ENCODE peak calls at places on chromosomes 1 and 21, in six cellular contexts. One of them, this sample, is unnamed. For H3K27me3, the result is how much of the 10 kb centered on the place peaks cover.

GRCh38 chr1:8540971-8541370 is 223.1 kb downstream of the SLC45A1 start:
- DNase-seq in mesenchymal stem cell: peak
- DNase-seq in neuronal stem cell: no peak
- DNase-seq in IMR-90: no peak
- DNase-seq in H1: no peak
- DNase-seq in mesendoderm: no peak
- DNase-seq in this sample: no peak

GRCh38 chr1:233244183-233244582 is 51.3 kb downstream of the PCNX2 start:
- DNase-seq in mesendoderm: no peak
- DNase-seq in neuronal stem cell: no peak
- DNase-seq in mesenchymal stem cell: no peak
- DNase-seq in IMR-90: peak
- DNase-seq in H1: no peak
- DNase-seq in this sample: peak

GRCh38 chr1:94286864-94287437 is 49.6 kb upstream of the ARHGAP29 start:
- DNase-seq in neuronal stem cell: no peak
- DNase-seq in mesendoderm: no peak
- DNase-seq in H1: no peak
- DNase-seq in mesenchymal stem cell: no peak
- DNase-seq in IMR-90: no peak
- DNase-seq in this sample: no peak

GRCh38 chr1:2946291-2946690 is 75.0 kb upstream of the ACTRT2 start:
- DNase-seq in neuronal stem cell: no peak
- DNase-seq in mesendoderm: peak
- DNase-seq in H1: no peak
- DNase-seq in IMR-90: no peak
- DNase-seq in mesenchymal stem cell: no peak
- DNase-seq in this sample: no peak

GRCh38 chr1:78340006-78340405 is 150.8 kb upstream of the PTGFR start:
- DNase-seq in neuronal stem cell: no peak
- DNase-seq in H1: no peak
- DNase-seq in mesendoderm: no peak
- DNase-seq in mesenchymal stem cell: peak
- DNase-seq in IMR-90: peak
- DNase-seq in this sample: peak

GRCh38 chr1:40312238-40313205 is 4.6 kb downstream of the COL9A2 start:
- DNase-seq in IMR-90: no peak
- DNase-seq in H1: no peak
- DNase-seq in neuronal stem cell: no peak
- DNase-seq in mesenchymal stem cell: no peak
- DNase-seq in mesendoderm: no peak
- DNase-seq in this sample: no peak

GRCh38 chr1:170581041-170581440 is 49.1 kb downstream of the GORAB start:
- DNase-seq in mesendoderm: no peak
- DNase-seq in neuronal stem cell: no peak
- DNase-seq in H1: no peak
- DNase-seq in IMR-90: no peak
- DNase-seq in mesenchymal stem cell: no peak
- DNase-seq in this sample: no peak

GRCh38 chr1:200457810-200458209 is 48.0 kb upstream of the ZNF281 start:
- DNase-seq in H1: no peak
- DNase-seq in IMR-90: no peak
- DNase-seq in neuronal stem cell: no peak
- DNase-seq in mesendoderm: no peak
- DNase-seq in mesenchymal stem cell: no peak
- DNase-seq in this sample: no peak

GRCh38 chr21:45550552-45551210 is 8.4 kb upstream of the SLC19A1 start:
- DNase-seq in H1: no peak
- DNase-seq in neuronal stem cell: no peak
- DNase-seq in IMR-90: no peak
- DNase-seq in mesendoderm: peak
- DNase-seq in mesenchymal stem cell: no peak
- DNase-seq in this sample: no peak

GRCh38 chr1:214043167-214043566 is 55.4 kb downstream of the PROX1 start:
- DNase-seq in mesendoderm: no peak
- DNase-seq in mesenchymal stem cell: no peak
- DNase-seq in H1: no peak
- DNase-seq in neuronal stem cell: no peak
- DNase-seq in IMR-90: no peak
- DNase-seq in this sample: no peak

GRCh38 chr1:24704411-24705259 is 40.6 kb upstream of the CLIC4 start:
- DNase-seq in neuronal stem cell: peak
- DNase-seq in mesendoderm: peak
- DNase-seq in mesenchymal stem cell: peak
- DNase-seq in IMR-90: peak
- DNase-seq in H1: no peak
- DNase-seq in this sample: no peak

GRCh38 chr1:75765697-75766355 is 20.2 kb upstream of the RABGGTB start:
- DNase-seq in mesenchymal stem cell: peak
- DNase-seq in IMR-90: peak
- DNase-seq in mesendoderm: peak
- DNase-seq in H1: no peak
- DNase-seq in neuronal stem cell: no peak
- DNase-seq in this sample: peak

GRCh38 chr1:74586253-74586897 is 74.0 kb upstream of the LRRC53 start:
- DNase-seq in H1: no peak
- DNase-seq in mesendoderm: no peak
- DNase-seq in mesenchymal stem cell: no peak
- DNase-seq in IMR-90: no peak
- DNase-seq in neuronal stem cell: no peak
- DNase-seq in this sample: no peak

GRCh38 chr1:41618066-41618825 is 133.8 kb upstream of the EDN2 start:
- DNase-seq in neuronal stem cell: no peak
- DNase-seq in mesenchymal stem cell: no peak
- DNase-seq in H1: no peak
- DNase-seq in mesendoderm: no peak
- DNase-seq in IMR-90: peak
- DNase-seq in this sample: no peak

GRCh38 chr1:111251570-111251969 is 24.1 kb downstream of the CHI3L2 start:
- DNase-seq in H1: no peak
- DNase-seq in IMR-90: no peak
- DNase-seq in mesenchymal stem cell: no peak
- DNase-seq in neuronal stem cell: no peak
- DNase-seq in mesendoderm: no peak
- DNase-seq in this sample: no peak

GRCh38 chr1:181443231-181443853 is 40.0 kb upstream of the CACNA1E start:
- DNase-seq in mesenchymal stem cell: no peak
- DNase-seq in mesendoderm: no peak
- DNase-seq in IMR-90: no peak
- DNase-seq in H1: no peak
- DNase-seq in neuronal stem cell: no peak
- DNase-seq in this sample: peak

GRCh38 chr1:7378346-7379130 is 392.6 kb upstream of the VAMP3 start:
- DNase-seq in mesenchymal stem cell: no peak
- DNase-seq in neuronal stem cell: no peak
- DNase-seq in mesendoderm: no peak
- DNase-seq in IMR-90: no peak
- DNase-seq in H1: no peak
- DNase-seq in this sample: no peak

GRCh38 chr21:33510826-33511225 is 19.3 kb upstream of the DNAJC28 start:
- DNase-seq in H1: no peak
- DNase-seq in neuronal stem cell: no peak
- DNase-seq in mesendoderm: no peak
- DNase-seq in mesenchymal stem cell: no peak
- DNase-seq in IMR-90: no peak
- DNase-seq in this sample: no peak

GRCh38 chr1:1173793-1174415 is at the start of gene TTLL10:
- DNase-seq in mesendoderm: peak
- DNase-seq in neuronal stem cell: peak
- DNase-seq in H1: peak
- DNase-seq in IMR-90: no peak
- DNase-seq in mesenchymal stem cell: no peak
- DNase-seq in this sample: no peak

GRCh38 chr21:34372321-34372720 is 3.0 kb upstream of the SMIM11 start:
- DNase-seq in neuronal stem cell: no peak
- DNase-seq in IMR-90: no peak
- DNase-seq in H1: peak
- DNase-seq in mesendoderm: no peak
- DNase-seq in mesenchymal stem cell: no peak
- DNase-seq in this sample: no peak

GRCh38 chr1:58928514-58928913 is 144.7 kb upstream of the JUN start:
- DNase-seq in H1: peak
- DNase-seq in mesenchymal stem cell: no peak
- DNase-seq in IMR-90: no peak
- DNase-seq in mesendoderm: no peak
- DNase-seq in neuronal stem cell: no peak
- DNase-seq in this sample: no peak

GRCh38 chr1:248855580-248855979 is 3.3 kb downstream of the ZNF692 start:
- DNase-seq in mesenchymal stem cell: no peak
- DNase-seq in neuronal stem cell: no peak
- DNase-seq in mesendoderm: no peak
- DNase-seq in IMR-90: no peak
- DNase-seq in H1: no peak
- DNase-seq in this sample: no peak

GRCh38 chr21:46226920-46227599 is 1.5 kb downstream of the LSS start:
- DNase-seq in mesenchymal stem cell: peak
- DNase-seq in mesendoderm: peak
- DNase-seq in neuronal stem cell: no peak
- DNase-seq in IMR-90: peak
- DNase-seq in H1: no peak
- DNase-seq in this sample: no peak

GRCh38 chr1:224433041-224433670 is 1.4 kb downstream of the WDR26 start:
- DNase-seq in H1: no peak
- DNase-seq in mesenchymal stem cell: peak
- DNase-seq in neuronal stem cell: peak
- DNase-seq in mesendoderm: peak
- DNase-seq in IMR-90: no peak
- DNase-seq in this sample: no peak

GRCh38 chr1:224432672-224433040 is 1.9 kb downstream of the WDR26 start:
- DNase-seq in mesendoderm: no peak
- DNase-seq in IMR-90: no peak
- DNase-seq in H1: no peak
- DNase-seq in neuronal stem cell: no peak
- DNase-seq in mesenchymal stem cell: peak
- DNase-seq in this sample: no peak

GRCh38 chr1:224430511-224431113 is 4.0 kb downstream of the WDR26 start:
- DNase-seq in mesendoderm: peak
- DNase-seq in neuronal stem cell: no peak
- DNase-seq in H1: no peak
- DNase-seq in IMR-90: peak
- DNase-seq in mesenchymal stem cell: peak
- DNase-seq in this sample: no peak

GRCh38 chr1:224431726-224432125 is 2.9 kb downstream of the WDR26 start:
- DNase-seq in mesendoderm: no peak
- DNase-seq in H1: no peak
- DNase-seq in IMR-90: no peak
- DNase-seq in neuronal stem cell: no peak
- DNase-seq in mesenchymal stem cell: no peak
- DNase-seq in this sample: no peak

DNA sequence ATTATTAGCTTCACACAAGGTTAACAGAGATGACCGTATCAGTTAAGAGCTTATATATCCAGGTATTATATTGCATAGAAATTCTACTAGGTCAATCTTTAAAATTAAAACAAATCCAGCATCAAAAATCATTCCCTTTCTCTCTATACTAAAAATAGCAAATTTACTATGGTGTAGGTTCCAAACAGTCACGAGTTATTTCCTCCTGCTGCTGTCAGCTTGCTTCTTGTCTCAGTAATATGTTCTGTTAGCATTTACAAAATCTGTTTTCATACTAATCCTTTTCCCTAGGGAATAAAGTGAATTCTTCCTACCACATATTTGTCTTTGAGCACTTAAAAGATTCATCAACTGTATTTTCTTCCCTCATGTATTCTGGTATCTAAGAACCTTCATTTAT is 2.5 kb downstream of the WDR26 start:
- DNase-seq in neuronal stem cell: no peak
- DNase-seq in IMR-90: no peak
- DNase-seq in H1: no peak
- DNase-seq in mesenchymal stem cell: peak
- DNase-seq in mesendoderm: no peak
- DNase-seq in this sample: no peak
- H3K4me3 ChIP-seq in neuronal stem cell: no peak
- H3K4me3 ChIP-seq in IMR-90: peak
- H3K4me3 ChIP-seq in H1: no peak
- H3K4me3 ChIP-seq in mesenchymal stem cell: peak
- H3K4me3 ChIP-seq in mesendoderm: no peak
- H3K4me3 ChIP-seq in this sample: no peak

GRCh38 chr1:203322480-203323179 is 17.3 kb downstream of the BTG2 start:
- DNase-seq in IMR-90: no peak
- DNase-seq in mesenchymal stem cell: no peak
- DNase-seq in neuronal stem cell: no peak
- DNase-seq in mesendoderm: no peak
- DNase-seq in H1: no peak
- DNase-seq in this sample: no peak
- H3K27me3 ChIP-seq in IMR-90: half or more
- H3K27me3 ChIP-seq in mesenchymal stem cell: under half
- H3K27me3 ChIP-seq in neuronal stem cell: under half
- H3K27me3 ChIP-seq in mesendoderm: under half
- H3K27me3 ChIP-seq in H1: under half
- H3K27me3 ChIP-seq in this sample: under half

GRCh38 chr1:36464605-36465393 is 615 bp upstream of the MRPS15 start:
- DNase-seq in IMR-90: peak
- DNase-seq in H1: no peak
- DNase-seq in mesenchymal stem cell: no peak
- DNase-seq in mesendoderm: peak
- DNase-seq in neuronal stem cell: no peak
- DNase-seq in this sample: peak
- H2BK5ac ChIP-seq in IMR-90: peak
- H2BK5ac ChIP-seq in H1: peak
- H2BK5ac ChIP-seq in mesenchymal stem cell: no peak
- H2BK5ac ChIP-seq in mesendoderm: peak
- H2BK5ac ChIP-seq in neuronal stem cell: peak
- H2BK5ac ChIP-seq in this sample: peak

GRCh38 chr1:154502066-154502741 is at the start of the genes SHE and TDRD10:
- DNase-seq in mesenchymal stem cell: no peak
- DNase-seq in IMR-90: no peak
- DNase-seq in H1: no peak
- DNase-seq in neuronal stem cell: no peak
- DNase-seq in mesendoderm: peak
- DNase-seq in this sample: no peak

GRCh38 chr1:154502742-154503111 is 515 bp upstream of the SHE start:
- DNase-seq in mesenchymal stem cell: no peak
- DNase-seq in H1: peak
- DNase-seq in mesendoderm: peak
- DNase-seq in neuronal stem cell: no peak
- DNase-seq in IMR-90: no peak
- DNase-seq in this sample: no peak

GRCh38 chr1:154501423-154502065 is 475 bp upstream of the TDRD10 start:
- DNase-seq in mesenchymal stem cell: no peak
- DNase-seq in neuronal stem cell: no peak
- DNase-seq in H1: peak
- DNase-seq in mesendoderm: peak
- DNase-seq in IMR-90: no peak
- DNase-seq in this sample: no peak

GRCh38 chr1:154499446-154499845 is 2.6 kb upstream of the TDRD10 start:
- DNase-seq in IMR-90: no peak
- DNase-seq in neuronal stem cell: no peak
- DNase-seq in H1: no peak
- DNase-seq in mesendoderm: no peak
- DNase-seq in mesenchymal stem cell: no peak
- DNase-seq in this sample: no peak

DNA sequence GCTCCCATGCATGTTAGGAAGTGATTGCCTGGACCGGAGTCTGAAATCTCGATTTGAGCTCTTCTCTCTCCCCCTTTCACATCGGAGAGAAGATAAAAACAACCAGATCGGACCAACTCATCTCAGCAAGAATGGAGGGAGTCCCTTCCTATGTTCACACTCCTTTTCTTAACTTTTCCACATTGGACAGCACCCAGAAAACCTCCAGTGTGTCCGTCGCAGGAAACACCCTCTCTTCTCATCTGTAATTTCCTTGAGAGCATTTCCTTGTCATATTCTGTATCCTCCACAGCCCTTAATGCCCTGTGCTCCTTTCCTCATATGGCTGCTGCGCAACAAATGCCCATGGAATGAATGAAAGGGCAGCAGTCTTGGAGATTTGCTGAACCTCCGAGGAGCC is 1.5 kb upstream of the TDRD10 start:
- DNase-seq in mesendoderm: no peak
- DNase-seq in neuronal stem cell: no peak
- DNase-seq in mesenchymal stem cell: no peak
- DNase-seq in H1: no peak
- DNase-seq in IMR-90: no peak
- DNase-seq in this sample: no peak
- H3K4me3 ChIP-seq in mesendoderm: no peak
- H3K4me3 ChIP-seq in neuronal stem cell: no peak
- H3K4me3 ChIP-seq in mesenchymal stem cell: no peak
- H3K4me3 ChIP-seq in H1: no peak
- H3K4me3 ChIP-seq in IMR-90: no peak
- H3K4me3 ChIP-seq in this sample: no peak

This sample was measured in trophoblast cell.